ENCODE peak calls at places on chromosome 4, in ten cellular contexts. B is nephron progenitor cell; R is AG09309; Z is lung; H is GM13977; N is esophagus muscularis mucosa; Q is brain microvascular endothelial cell; O is CD4-positive, alpha-beta T cell; J is mucosa of descending colon; W is GM20000. S is an unnamed sample.

GRCh38 chr4:26862381-26862915 is 1.8 kb downstream of the STIM2 start:
- DNase-seq in R (no peak), B (no peak), W (no peak), H (no peak), N (no peak), Z (no peak), Q (no peak), O (no peak), J (no peak), S (no peak)

GRCh38 chr4:65046496-65047101 is 623.7 kb downstream of the EPHA5 start:
- DNase-seq in Q (no peak), W (no peak), N (no peak), H (no peak), B (no peak), R (no peak), J (no peak), Z (no peak), O (no peak), S (no peak)

GRCh38 chr4:10611673-10612072 is 72.9 kb downstream of the CLNK start:
- DNase-seq in B (no peak), O (no peak), J (no peak), R (peak; percentile 24), Z (no peak), H (no peak), N (no peak), W (no peak), Q (peak; percentile 94), S (no peak)

GRCh38 chr4:60116592-60116991 is 1083.5 kb upstream of the ADGRL3 start:
- DNase-seq in O (no peak), W (no peak), J (no peak), Q (no peak), H (no peak), R (no peak), B (no peak), Z (no peak), N (no peak), S (no peak)

GRCh38 chr4:182380701-182381295 is 137.6 kb downstream of the TENM3 start:
- DNase-seq in W (no peak), B (no peak), Q (no peak), H (no peak), O (no peak), R (peak; percentile 52), Z (no peak), N (no peak), J (no peak), S (no peak)

GRCh38 chr4:186543206-186543605 is 12.2 kb downstream of the MTNR1A start:
- DNase-seq in W (no peak), B (no peak), R (no peak), H (no peak), J (no peak), N (no peak), Z (no peak), Q (no peak), O (no peak), S (no peak)

GRCh38 chr4:151358266-151358665 is 32.9 kb upstream of the SH3D19 start:
- DNase-seq in R (no peak), O (no peak), W (no peak), H (no peak), N (no peak), Z (no peak), B (no peak), Q (no peak), J (no peak), S (no peak)

GRCh38 chr4:19905006-19905405 is 346.7 kb upstream of the SLIT2 start:
- DNase-seq in O (no peak), R (no peak), Z (no peak), B (no peak), W (no peak), N (no peak), J (no peak), H (no peak), Q (no peak), S (no peak)

GRCh38 chr4:114598191-114599121 is at the start of gene UGT8:
- DNase-seq in W (peak; percentile 32), H (peak; percentile 38), Z (peak; percentile 72), B (peak; percentile 83), R (no peak), O (no peak), J (peak; percentile 93), Q (no peak), N (no peak), S (peak; percentile 56)

GRCh38 chr4:116361782-116362181 is 723.6 kb downstream of the TRAM1L1 start:
- DNase-seq in Z (no peak), B (no peak), R (no peak), W (no peak), J (no peak), H (no peak), Q (no peak), N (no peak), O (no peak), S (no peak)

GRCh38 chr4:187893418-187893817 is 102.2 kb upstream of the ZFP42 start:
- DNase-seq in N (no peak), B (no peak), J (no peak), R (no peak), H (no peak), Q (no peak), W (no peak), Z (no peak), O (no peak), S (no peak)

GRCh38 chr4:132299866-132300265 is 849.2 kb upstream of the PCDH10 start:
- DNase-seq in N (no peak), Z (no peak), R (no peak), B (no peak), W (no peak), J (no peak), Q (no peak), O (no peak), H (no peak), S (no peak)

GRCh38 chr4:55397024-55397520 is 1.3 kb downstream of the TMEM165 start:
- DNase-seq in O (no peak), W (no peak), B (peak; percentile 11), Q (no peak), N (no peak), J (no peak), H (no peak), Z (no peak), R (no peak), S (no peak)

GRCh38 chr4:141350122-141350904 is 129.6 kb downstream of the ZNF330 start:
- DNase-seq in N (no peak), O (no peak), Z (no peak), J (peak; percentile 92), B (no peak), W (no peak), H (no peak), R (peak; percentile 87), Q (peak; percentile 16), S (no peak)

DNA sequence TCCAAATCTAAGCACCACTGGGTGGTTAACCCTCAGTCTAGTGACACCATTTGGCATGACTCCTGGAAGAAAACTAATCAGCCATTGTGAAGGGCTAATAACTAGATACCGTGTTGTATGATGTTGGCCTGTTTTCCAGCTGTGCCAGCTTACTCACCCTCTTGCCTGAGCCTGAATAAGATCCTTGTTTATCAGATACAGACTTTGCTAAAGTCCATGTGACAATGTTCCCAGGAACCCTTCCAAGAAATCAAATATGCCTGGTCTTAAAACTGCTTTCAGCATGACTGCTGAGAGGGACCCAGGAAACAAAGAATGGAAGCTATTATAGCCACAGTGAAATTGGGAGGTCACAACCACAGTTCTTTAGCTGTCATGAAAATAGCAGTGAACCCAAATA is 640.8 kb upstream of the INTU start:
- DNase-seq in W (no peak), J (no peak), Q (no peak), O (no peak), R (peak; percentile 62), Z (no peak), H (no peak), N (no peak), B (no peak), S (no peak)
- TF ChIP-seq CTCF in W (no peak), J (no peak), Q (no peak), O (no peak), R (no peak), Z (no peak), H (no peak), N (no peak), B (no peak), S (no peak)

GRCh38 chr4:71595576-71596108 is 188.2 kb downstream of the GC start:
- DNase-seq in J (no peak), O (no peak), R (no peak), Q (no peak), H (no peak), B (no peak), Z (no peak), N (no peak), W (no peak), S (no peak)
- TF ChIP-seq CTCF in J (no peak), O (no peak), R (no peak), Q (no peak), H (no peak), B (no peak), Z (no peak), N (no peak), W (no peak), S (no peak)

DNA sequence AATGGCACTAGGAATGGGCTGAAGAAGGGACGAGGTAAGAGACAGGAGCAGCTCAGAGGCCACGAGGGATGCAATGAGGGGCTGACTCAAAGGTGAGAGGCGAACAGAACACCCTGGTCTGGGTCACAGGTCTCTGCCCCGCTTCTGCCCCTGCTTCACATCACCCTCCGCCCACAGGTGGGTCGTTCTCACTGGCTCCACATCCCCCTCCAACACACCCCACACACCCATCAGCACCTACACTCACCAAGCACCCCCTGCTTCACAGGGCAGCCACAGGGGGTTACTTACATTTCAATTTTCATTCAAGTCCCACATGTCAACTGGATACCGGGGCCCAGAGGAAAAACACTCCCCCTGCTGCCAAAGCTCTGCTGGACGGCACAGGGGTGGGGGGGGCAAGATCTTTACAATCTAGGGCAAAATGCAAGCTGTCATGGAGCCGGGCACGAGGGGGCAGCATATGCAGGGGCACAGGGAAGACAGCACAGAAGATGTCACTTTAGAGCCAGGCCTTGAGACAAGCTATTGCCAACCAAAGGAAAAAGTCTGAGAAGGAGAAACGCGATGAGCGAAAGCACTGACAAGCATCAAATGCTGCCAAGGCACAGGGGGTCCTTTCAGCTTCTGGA is 94.1 kb downstream of the AFAP1 start:
- DNase-seq in J (no peak), R (no peak), Q (no peak), O (no peak), Z (no peak), W (no peak), H (no peak), B (no peak), N (no peak), S (no peak)
- TF ChIP-seq CTCF in J (no peak), R (no peak), Q (peak; percentile 60), O (no peak), Z (no peak), W (no peak), H (peak; percentile 31), B (no peak), N (peak; percentile 13), S (no peak)

DNA sequence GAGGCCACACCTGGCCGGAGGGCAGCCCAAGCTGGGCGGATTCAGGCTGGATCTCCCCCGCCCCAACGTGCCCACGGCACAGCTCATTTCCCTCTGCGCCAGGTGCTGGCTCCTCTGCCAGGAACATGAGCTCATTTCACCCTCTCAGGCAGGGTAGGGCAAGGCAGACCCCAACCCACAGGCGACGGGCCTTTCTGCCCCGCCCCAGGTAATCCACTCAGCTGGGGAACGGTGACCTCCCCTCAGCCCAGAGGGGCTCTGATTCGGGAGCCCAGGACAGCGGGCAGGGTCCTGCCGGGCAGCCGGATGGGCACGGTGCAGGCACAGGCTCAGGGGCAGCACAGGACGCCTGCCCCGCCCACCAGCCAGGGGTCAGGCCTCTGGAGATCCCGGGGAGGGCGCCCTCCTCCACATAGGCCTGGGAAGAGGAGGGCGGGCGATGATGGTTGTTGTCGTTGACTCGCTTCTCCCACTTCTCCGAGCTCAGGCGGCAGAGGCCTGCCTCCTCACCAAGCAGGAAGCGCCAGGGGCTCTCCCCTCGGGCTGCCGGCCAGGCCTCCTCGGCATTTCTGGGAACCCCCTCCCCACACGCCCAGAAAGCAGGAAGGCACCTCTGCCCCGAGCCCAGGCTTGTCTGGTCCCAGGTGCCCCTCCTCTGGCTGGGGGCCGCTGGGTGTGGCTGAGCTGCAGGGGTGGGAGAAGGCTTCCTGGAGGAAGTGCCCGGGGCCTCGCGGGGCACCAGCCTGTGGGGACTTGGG is 31.1 kb downstream of the TACC3 start:
- DNase-seq in N (no peak), J (peak; percentile 39), R (no peak), O (no peak), W (peak; percentile 37), B (no peak), Q (no peak), H (no peak), Z (no peak), S (no peak)
- TF ChIP-seq CTCF in N (no peak), J (no peak), R (no peak), O (no peak), W (no peak), B (no peak), Q (no peak), H (no peak), Z (no peak), S (no peak)

S was measured in neural crest cell.